ENCODE peak calls at places on chromosomes 4 and X, in seven cellular contexts. D is IMR-90, I is HepG2, P is HCT116, K is K562, Z is GM12878, T is H1. J is an unnamed sample.

GRCh38 chr4:129342820-129343219 is 246.9 kb downstream of the C4orf33 start:
- DNase-seq in D (peak; percentile 67), I (peak; percentile 11), P (no peak), K (no peak), Z (no peak), T (no peak), J (peak; percentile 23)

GRCh38 chr4:11471613-11472012 is 42.9 kb upstream of the HS3ST1 start:
- DNase-seq in D (no peak), I (no peak), P (no peak), K (no peak), Z (peak; percentile 39), T (no peak), J (no peak)

GRCh38 chrX:3548743-3549441 is 164.6 kb downstream of the PRKX start:
- DNase-seq in D (peak; percentile 79), I (peak; percentile 0), P (peak; percentile 7), K (no peak), Z (no peak), T (no peak), J (peak; percentile 58)

GRCh38 chr4:88697113-88697512 is 516 bp downstream of the NAP1L5 start:
- DNase-seq in D (peak; percentile 52), I (no peak), P (no peak), K (no peak), Z (no peak), T (no peak), J (no peak)

GRCh38 chrX:51614353-51614752 is 4.4 kb downstream of the CENPVL3 start:
- DNase-seq in D (peak; percentile 59), I (peak; percentile 2), P (peak; percentile 6), K (peak; percentile 26), Z (no peak), T (peak; percentile 42), J (peak; percentile 35)

GRCh38 chrX:107716816-107717700 is 58.5 kb downstream of the TSC22D3 start:
- DNase-seq in D (peak; percentile 63), I (no peak), P (peak; percentile 46), K (no peak), Z (peak; percentile 64), T (peak; percentile 52), J (peak; percentile 71)

GRCh38 chr4:159451006-159451405 is 348.1 kb downstream of the RAPGEF2 start:
- DNase-seq in D (peak; percentile 77), I (no peak), P (no peak), K (no peak), Z (no peak), T (no peak), J (no peak)

GRCh38 chr4:80235451-80235850 is 31.0 kb upstream of the FGF5 start:
- DNase-seq in D (peak; percentile 82), I (no peak), P (no peak), K (no peak), Z (no peak), T (no peak), J (peak; percentile 10)

GRCh38 chr4:58192217-58192616 is 1082.0 kb upstream of the IGFBP7 start:
- DNase-seq in D (no peak), I (no peak), P (no peak), K (no peak), Z (no peak), T (no peak), J (no peak)

DNA sequence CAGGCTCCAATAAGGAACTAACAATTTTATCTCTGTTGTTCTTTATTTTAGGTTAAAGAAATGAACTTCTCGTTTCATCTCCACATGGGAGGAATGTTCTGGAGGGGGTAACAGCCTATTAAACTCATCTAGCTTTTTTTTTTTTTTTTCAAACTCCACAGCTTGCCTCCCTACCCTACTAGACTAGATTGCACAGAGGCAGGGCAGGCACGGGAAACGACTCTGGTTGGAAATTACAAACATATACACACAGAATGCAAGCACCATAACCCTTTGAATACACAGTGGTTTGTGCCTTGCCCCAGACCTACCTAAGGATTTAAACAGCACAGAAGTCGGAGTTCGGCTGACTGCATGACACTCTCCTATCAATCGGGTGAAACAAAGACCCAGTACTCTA is 2.7 kb downstream of the MECP2 start:
- DNase-seq in D (no peak), I (no peak), P (no peak), K (no peak), Z (no peak), T (no peak), J (no peak)
- TF ChIP-seq CEBPB in D (no peak), I (no peak), P (no peak), K (no peak), Z (no peak), T (no peak), J (no peak)

DNA sequence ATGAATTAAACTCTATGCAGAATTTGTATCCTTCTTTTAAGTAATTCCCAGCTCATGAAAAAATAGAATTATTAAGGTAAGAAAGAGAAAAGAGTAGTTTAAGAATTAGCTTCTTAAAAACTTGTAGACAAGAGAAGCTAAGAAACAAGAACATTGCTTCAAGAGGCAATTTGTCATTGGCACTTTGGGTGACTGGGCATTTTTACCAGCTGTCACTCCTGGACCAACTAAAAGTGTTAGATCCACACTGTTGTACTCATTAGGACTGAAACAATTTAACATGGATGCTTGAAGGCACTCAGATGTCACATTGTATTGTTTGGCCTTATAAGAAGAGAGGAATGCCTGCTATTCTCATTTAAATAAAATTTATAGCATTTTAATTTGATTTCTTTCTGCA is 7.4 kb downstream of the COL25A1 start:
- DNase-seq in D (no peak), I (no peak), P (no peak), K (no peak), Z (no peak), T (no peak), J (no peak)
- TF ChIP-seq CEBPB in D (no peak), I (no peak), P (no peak), K (no peak), Z (no peak), T (no peak), J (no peak)

DNA sequence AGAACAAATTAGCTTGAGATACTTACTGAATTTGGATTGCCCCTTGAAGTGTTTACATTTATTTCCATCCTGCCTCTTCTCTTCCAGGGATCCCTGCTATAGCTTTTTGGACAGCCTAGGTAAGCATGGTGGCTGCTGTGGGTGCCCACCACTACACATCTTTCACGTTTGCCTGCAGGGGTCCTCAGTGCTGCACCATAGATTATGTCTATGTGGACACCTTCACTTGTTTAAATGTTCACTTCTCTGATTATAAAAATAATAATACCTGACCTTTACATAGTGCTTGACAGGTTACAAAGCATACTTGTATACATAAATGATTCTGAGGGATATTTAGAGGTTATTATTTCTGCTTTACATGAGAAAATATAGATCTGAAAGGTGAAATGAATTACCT is 67.9 kb upstream of the SLC4A4 start:
- DNase-seq in D (peak; percentile 45), I (peak; percentile 29), P (peak; percentile 8), K (peak; percentile 9), Z (no peak), T (peak; percentile 53), J (peak; percentile 3)
- TF ChIP-seq CEBPB in D (no peak), I (no peak), P (no peak), K (no peak), Z (no peak), T (no peak), J (no peak)

GRCh38 chrX:118976599-118977340 is 2.4 kb downstream of the LONRF3 start:
- DNase-seq in D (no peak), I (no peak), P (no peak), K (peak; percentile 44), Z (no peak), T (no peak), J (peak; percentile 61)

GRCh38 chrX:118973389-118974087 is 880 bp upstream of the LONRF3 start:
- DNase-seq in D (no peak), I (no peak), P (no peak), K (no peak), Z (no peak), T (no peak), J (no peak)

GRCh38 chrX:118975831-118976598 is 1.6 kb downstream of the LONRF3 start:
- DNase-seq in D (peak; percentile 3), I (peak; percentile 69), P (no peak), K (peak; percentile 65), Z (no peak), T (no peak), J (peak; percentile 71)

GRCh38 chrX:118974908-118975671 is 672 bp downstream of the LONRF3 start:
- DNase-seq in D (no peak), I (peak; percentile 27), P (no peak), K (peak; percentile 50), Z (no peak), T (no peak), J (peak; percentile 66)

GRCh38 chrX:118974088-118974907 is at the start of gene LONRF3:
- DNase-seq in D (peak; percentile 3), I (peak; percentile 58), P (no peak), K (peak; percentile 42), Z (no peak), T (no peak), J (peak; percentile 60)
- TF ChIP-seq CEBPB in D (no peak), I (no peak), P (no peak), K (no peak), Z (no peak), T (no peak), J (peak; percentile 48)

GRCh38 chrX:69016220-69016941 is 148.9 kb downstream of the PJA1 start:
- DNase-seq in D (no peak), I (no peak), P (no peak), K (no peak), Z (no peak), T (peak; percentile 33), J (no peak)
- TF ChIP-seq CEBPB in D (no peak), I (no peak), P (no peak), K (no peak), Z (no peak), T (no peak), J (no peak)

GRCh38 chrX:68714856-68715255 is 67.4 kb downstream of the STARD8 start:
- DNase-seq in D (no peak), I (no peak), P (no peak), K (no peak), Z (no peak), T (no peak), J (no peak)

GRCh38 chrX:68718443-68718820 is 71.0 kb downstream of the STARD8 start:
- DNase-seq in D (no peak), I (no peak), P (no peak), K (no peak), Z (no peak), T (no peak), J (no peak)

GRCh38 chrX:68717663-68718442 is 70.4 kb downstream of the STARD8 start:
- DNase-seq in D (no peak), I (no peak), P (no peak), K (no peak), Z (no peak), T (no peak), J (no peak)

GRCh38 chrX:68719181-68719903 is 71.9 kb downstream of the STARD8 start:
- DNase-seq in D (no peak), I (no peak), P (no peak), K (no peak), Z (no peak), T (no peak), J (no peak)

GRCh38 chrX:68717196-68717595 is 69.7 kb downstream of the STARD8 start:
- DNase-seq in D (no peak), I (no peak), P (no peak), K (no peak), Z (no peak), T (no peak), J (no peak)
- TF ChIP-seq CEBPB in D (no peak), I (no peak), P (no peak), K (no peak), Z (no peak), T (no peak), J (no peak)

J was measured in A549.